ENCODE peak calls at places on chromosomes 11 and 22, in four cellular contexts. R is HepG2, L is K562, I is H1. B is an unnamed sample.
A peak's percentile ranks its signal among the peaks of the same experiment; 100 is the strongest.

GRCh38 chr22:49545606-49546005 is 282.1 kb downstream of the BRD1 start:
- DNase-seq in L (no peak), R (no peak), I (no peak), B (no peak)

GRCh38 chr11:31856248-31856647 is 45.1 kb upstream of the PAX6 start:
- DNase-seq in I (no peak), L (no peak), R (no peak), B (no peak)

GRCh38 chr11:94657629-94658028 is 90.5 kb downstream of the PIWIL4 start:
- DNase-seq in L (no peak), I (no peak), R (no peak), B (no peak)

GRCh38 chr22:30436196-30436595 is 10.6 kb downstream of the MTFP1 start:
- DNase-seq in I (no peak), L (no peak), R (no peak), B (no peak)

GRCh38 chr11:75190652-75191329 is 39.9 kb downstream of the SLCO2B1 start:
- DNase-seq in I (no peak), R (no peak), L (no peak), B (no peak)

GRCh38 chr11:79363861-79364378 is 76.9 kb downstream of the TENM4 start:
- DNase-seq in I (no peak), L (no peak), R (no peak), B (no peak)

GRCh38 chr22:37121887-37122591 is 12.5 kb upstream of the TMPRSS6 start:
- DNase-seq in L (no peak), R (peak; percentile 10), I (no peak), B (peak; percentile 73)

GRCh38 chr11:13433437-13433836 is 29.6 kb downstream of the BTBD10 start:
- DNase-seq in L (no peak), I (no peak), R (no peak), B (no peak)

GRCh38 chr11:78023426-78023825 is 350 bp upstream of the KCTD14 start:
- DNase-seq in I (no peak), L (no peak), R (no peak), B (no peak)

GRCh38 chr11:111691731-111692130 is 74.5 kb downstream of the PPP2R1B start:
- DNase-seq in R (peak; percentile 6), I (no peak), L (no peak), B (no peak)

GRCh38 chr11:30741039-30741550 is 154.9 kb upstream of the MPPED2 start:
- DNase-seq in I (no peak), R (peak; percentile 13), L (no peak), B (no peak)

GRCh38 chr22:45552580-45553332 is 50.1 kb downstream of the FBLN1 start:
- DNase-seq in R (no peak), I (no peak), L (no peak), B (no peak)

GRCh38 chr11:76266269-76266668 is 60.0 kb upstream of the WNT11 start:
- DNase-seq in I (no peak), L (no peak), R (no peak), B (no peak)

GRCh38 chr22:38981005-38981658 is 1.0 kb upstream of the APOBEC3B start:
- DNase-seq in I (no peak), L (peak; percentile 62), R (peak; percentile 67), B (no peak)

GRCh38 chr11:120314861-120315260 is 10.2 kb upstream of the TLCD5 start:
- DNase-seq in L (no peak), R (no peak), I (no peak), B (no peak)

GRCh38 chr11:10050561-10050960 is 243.5 kb downstream of the SBF2 start:
- DNase-seq in L (no peak), R (peak; percentile 91), I (no peak), B (no peak)

GRCh38 chr22:43861529-43861928 is 784 bp downstream of the SULT4A1 start:
- DNase-seq in R (no peak), L (no peak), I (no peak), B (no peak)

GRCh38 chr11:22657101-22657694 is 9.2 kb upstream of the GAS2 start:
- DNase-seq in R (no peak), L (no peak), I (no peak), B (no peak)

GRCh38 chr11:128886401-128887119 is 4.6 kb upstream of the KCNJ5 start:
- DNase-seq in I (no peak), R (no peak), L (no peak), B (no peak)

GRCh38 chr11:19725379-19726079 is 12.9 kb downstream of the NAV2 start:
- DNase-seq in R (no peak), I (no peak), L (no peak), B (no peak)

GRCh38 chr11:44621784-44622183 is 56.3 kb downstream of the CD82 start:
- DNase-seq in L (no peak), I (no peak), R (no peak), B (no peak)

GRCh38 chr22:49676230-49676629 is 151.4 kb downstream of the BRD1 start:
- DNase-seq in L (no peak), R (no peak), I (peak; percentile 33), B (no peak)

GRCh38 chr11:58866788-58867187 is 22.3 kb upstream of the GLYATL2 start:
- DNase-seq in L (no peak), R (no peak), I (no peak), B (no peak)

GRCh38 chr11:12280199-12280837 is 97.1 kb upstream of the PARVA start:
- DNase-seq in R (no peak), L (no peak), I (peak; percentile 24), B (no peak)

GRCh38 chr11:12235549-12235944 is 125.2 kb downstream of the MICAL2 start:
- DNase-seq in I (no peak), L (peak; percentile 28), R (peak; percentile 69), B (no peak)

GRCh38 chr11:94120946-94121345 is 7.7 kb upstream of the PANX1 start:
- DNase-seq in R (no peak), L (no peak), I (no peak), B (no peak)

GRCh38 chr11:36509265-36509664 is 807 bp downstream of the TRAF6 start:
- DNase-seq in L (peak; percentile 20), I (no peak), R (no peak), B (no peak)

GRCh38 chr11:13009476-13009920 is 382 bp downstream of the RASSF10 start:
- DNase-seq in L (no peak), R (no peak), I (no peak), B (no peak)

GRCh38 chr11:65718964-65719492 is 1.6 kb downstream of the RNASEH2C start:
- DNase-seq in R (no peak), I (no peak), L (no peak), B (no peak)

GRCh38 chr22:24466831-24467249 is 28.3 kb upstream of the UPB1 start:
- DNase-seq in R (no peak), I (no peak), L (no peak), B (no peak)
- TF ChIP-seq BRCA1 in R (no peak), I (no peak), L (no peak), B (no peak)

GRCh38 chr11:5291207-5291838 is 10.4 kb downstream of the OR51B4 start:
- DNase-seq in I (no peak), L (peak; percentile 55), R (peak; percentile 7), B (no peak)

GRCh38 chr11:5293028-5293427 is 8.7 kb downstream of the OR51B4 start:
- DNase-seq in L (no peak), I (no peak), R (no peak), B (no peak)

GRCh38 chr11:5288912-5289525 is 12.7 kb downstream of the OR51B4 start:
- DNase-seq in R (no peak), L (no peak), I (no peak), B (no peak)

GRCh38 chr11:5288108-5288911 is 13.4 kb downstream of the OR51B4 start:
- DNase-seq in L (peak; percentile 78), I (no peak), R (no peak), B (no peak)

GRCh38 chr11:5289696-5290095 is 12.1 kb downstream of the OR51B4 start:
- DNase-seq in I (no peak), R (no peak), L (no peak), B (no peak)
- TF ChIP-seq CBX5 in I (no peak), R (no peak), L (no peak), B (no peak)

GRCh38 chr11:68099474-68100405 is 21.4 kb downstream of the CHKA start:
- DNase-seq in L (peak; percentile 33), R (peak; percentile 99), I (no peak), B (peak; percentile 52)
- TF ChIP-seq BRCA1 in L (no peak), R (no peak), I (no peak), B (no peak)

GRCh38 chr22:40043086-40043485 is 48.3 kb downstream of the FAM83F start:
- DNase-seq in I (no peak), L (no peak), R (no peak), B (no peak)
- TF ChIP-seq CBX5 in I (no peak), L (no peak), R (no peak), B (no peak)

B was measured in GM12878.